ENCODE peak calls at places on chromosome 9, in eight cellular contexts. L, R, S, X, F, B, N and D are unnamed samples.

GRCh38 chr9:134597041-134597913 is 44.3 kb upstream of the COL5A1 start:
- DNase-seq in S (no peak), B (no peak), N (peak; percentile 28), F (peak; percentile 27), L (no peak), R (no peak), X (peak; percentile 62), D (no peak)

GRCh38 chr9:113996531-113997001 is 81.5 kb downstream of the AMBP start:
- DNase-seq in X (no peak), N (no peak), B (peak; percentile 61), R (peak; percentile 19), F (no peak), S (no peak), L (no peak), D (no peak)

GRCh38 chr9:137192859-137193258 is 4.4 kb downstream of the SSNA1 start:
- DNase-seq in L (no peak), R (no peak), X (no peak), S (no peak), N (no peak), F (no peak), B (no peak), D (no peak)

GRCh38 chr9:99235874-99236627 is 14.0 kb downstream of the SEC61B start:
- DNase-seq in X (no peak), B (no peak), N (peak; percentile 88), S (no peak), L (no peak), F (no peak), R (no peak), D (no peak)

GRCh38 chr9:136061405-136061804 is 33.7 kb downstream of the NACC2 start:
- DNase-seq in F (no peak), R (no peak), X (peak; percentile 49), S (no peak), B (no peak), L (no peak), N (no peak), D (peak; percentile 8)

GRCh38 chr9:1875921-1876448 is 139.2 kb upstream of the SMARCA2 start:
- DNase-seq in F (no peak), X (no peak), N (peak; percentile 93), L (no peak), R (no peak), S (no peak), B (peak; percentile 72), D (no peak)

GRCh38 chr9:33135086-33135958 is 31.8 kb downstream of the B4GALT1 start:
- DNase-seq in S (no peak), R (no peak), N (no peak), L (peak; percentile 81), X (no peak), B (peak; percentile 79), F (peak; percentile 16), D (no peak)

GRCh38 chr9:70593241-70593640 is 178.8 kb upstream of the KLF9 start:
- DNase-seq in S (no peak), N (no peak), X (no peak), F (no peak), B (no peak), R (no peak), L (no peak), D (no peak)

GRCh38 chr9:37412431-37413151 is 9.9 kb upstream of the GRHPR start:
- DNase-seq in R (no peak), F (no peak), B (no peak), S (no peak), N (no peak), X (no peak), L (no peak), D (peak; percentile 81)

GRCh38 chr9:108609227-108609894 is 246.4 kb downstream of the ACTL7B start:
- DNase-seq in X (no peak), N (no peak), B (no peak), L (no peak), R (no peak), F (no peak), S (no peak), D (no peak)

GRCh38 chr9:134624827-134625181 is 16.8 kb upstream of the COL5A1 start:
- DNase-seq in S (no peak), L (no peak), F (peak; percentile 85), X (peak; percentile 45), N (no peak), R (no peak), B (peak; percentile 20), D (no peak)

GRCh38 chr9:107286057-107286456 is 3.0 kb downstream of the RAD23B start:
- DNase-seq in R (no peak), B (no peak), L (no peak), F (no peak), S (no peak), X (no peak), N (no peak), D (no peak)

GRCh38 chr9:137648396-137648795 is 29.6 kb downstream of the EHMT1 start:
- DNase-seq in X (no peak), N (no peak), R (no peak), B (peak; percentile 4), L (no peak), F (no peak), S (no peak), D (no peak)

GRCh38 chr9:135137398-135137832 is 49.9 kb downstream of the OLFM1 start:
- DNase-seq in S (no peak), R (no peak), L (no peak), N (no peak), B (no peak), F (no peak), X (no peak), D (no peak)

GRCh38 chr9:110135858-110136257 is 72.1 kb downstream of the C9orf152 start:
- DNase-seq in L (no peak), R (no peak), X (no peak), B (no peak), S (no peak), F (no peak), N (no peak), D (no peak)

GRCh38 chr9:76370656-76371055 is 23.6 kb downstream of the RFK start:
- DNase-seq in S (no peak), L (no peak), B (no peak), N (no peak), F (no peak), X (no peak), R (no peak), D (no peak)

GRCh38 chr9:17018540-17019196 is 116.2 kb upstream of the CNTLN start:
- DNase-seq in R (no peak), B (no peak), S (no peak), F (no peak), L (no peak), X (no peak), N (peak; percentile 21), D (no peak)

GRCh38 chr9:17013010-17013409 is 121.8 kb upstream of the CNTLN start:
- DNase-seq in S (no peak), N (no peak), B (no peak), L (no peak), F (no peak), R (no peak), X (no peak), D (no peak)

GRCh38 chr9:17021379-17021970 is 113.4 kb upstream of the CNTLN start:
- DNase-seq in X (no peak), B (no peak), F (no peak), L (no peak), S (no peak), R (no peak), N (no peak), D (no peak)

GRCh38 chr9:17019398-17019797 is 115.4 kb upstream of the CNTLN start:
- DNase-seq in R (no peak), N (no peak), F (no peak), X (no peak), S (no peak), L (no peak), B (no peak), D (no peak)

GRCh38 chr9:17018001-17018491 is 116.8 kb upstream of the CNTLN start:
- DNase-seq in S (no peak), F (peak; percentile 7), B (no peak), R (no peak), L (peak; percentile 19), N (no peak), X (peak; percentile 31), D (peak; percentile 89)
- H3K4me3 ChIP-seq in S (no peak overlapping the region), F (no peak overlapping the region), B (no peak overlapping the region), R (no peak overlapping the region), L (no peak overlapping the region), N (no peak overlapping the region), X (no peak overlapping the region), D (peak overlapping the region; percentile 35)

DNA sequence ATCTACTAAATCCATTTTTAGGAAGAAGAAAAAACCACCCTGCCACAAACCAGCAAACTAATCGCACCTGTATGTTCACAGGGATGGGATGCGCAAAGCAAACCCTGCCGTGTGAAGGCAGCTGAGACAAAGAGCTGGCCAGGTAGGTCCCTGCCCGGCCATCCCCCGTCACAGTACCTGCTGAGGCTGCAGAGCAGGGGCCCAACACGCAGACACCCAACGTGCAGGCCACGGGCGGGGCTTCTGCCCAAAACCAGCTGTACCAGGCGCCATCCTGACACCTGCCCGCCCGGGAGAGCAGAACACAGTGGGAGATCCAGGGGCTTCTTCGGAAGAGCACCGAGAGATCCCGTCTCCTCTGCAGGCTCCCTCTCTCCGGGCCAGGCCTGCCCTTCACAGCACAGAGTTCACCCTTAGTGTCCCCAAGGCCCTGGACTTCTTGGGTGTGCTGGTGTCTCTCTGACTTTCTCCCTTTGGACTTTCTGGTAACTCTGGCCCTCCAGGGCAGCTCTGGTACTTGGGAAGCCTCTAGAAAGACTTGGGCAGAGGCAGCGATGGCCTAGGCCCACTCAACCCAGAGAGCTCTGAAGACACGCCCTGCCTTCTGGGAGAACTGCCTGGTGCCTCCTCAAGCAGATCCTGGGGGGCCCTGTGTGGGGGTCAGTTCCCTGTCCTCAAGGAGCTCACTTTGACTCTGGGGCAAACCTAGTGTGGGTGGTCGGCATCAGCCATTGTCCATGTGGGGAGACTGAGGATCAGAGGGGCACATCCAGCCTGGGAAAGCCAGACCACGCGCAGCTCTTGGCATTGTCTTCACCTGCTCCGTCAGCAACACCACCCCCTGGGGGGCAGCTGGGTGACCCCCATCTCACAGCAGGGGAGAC is 28.3 kb downstream of the ABO start:
- DNase-seq in R (no peak), F (no peak), L (no peak), X (no peak), B (no peak), S (no peak), N (no peak), D (no peak)
- H3K27ac ChIP-seq in R (no peak overlapping the region), F (no peak overlapping the region), L (no peak overlapping the region), X (no peak overlapping the region), B (no peak overlapping the region), S (no peak overlapping the region), N (no peak overlapping the region), D (no peak overlapping the region)

GRCh38 chr9:120869360-120869687 is 7.7 kb downstream of the PHF19 start:
- DNase-seq in S (no peak), B (no peak), N (no peak), X (no peak), F (no peak), L (no peak), R (no peak), D (no peak)
- TF ChIP-seq CTCF in S (no peak), B (no peak), N (no peak), X (no peak), F (no peak), L (no peak), R (no peak), D (no peak)

DNA sequence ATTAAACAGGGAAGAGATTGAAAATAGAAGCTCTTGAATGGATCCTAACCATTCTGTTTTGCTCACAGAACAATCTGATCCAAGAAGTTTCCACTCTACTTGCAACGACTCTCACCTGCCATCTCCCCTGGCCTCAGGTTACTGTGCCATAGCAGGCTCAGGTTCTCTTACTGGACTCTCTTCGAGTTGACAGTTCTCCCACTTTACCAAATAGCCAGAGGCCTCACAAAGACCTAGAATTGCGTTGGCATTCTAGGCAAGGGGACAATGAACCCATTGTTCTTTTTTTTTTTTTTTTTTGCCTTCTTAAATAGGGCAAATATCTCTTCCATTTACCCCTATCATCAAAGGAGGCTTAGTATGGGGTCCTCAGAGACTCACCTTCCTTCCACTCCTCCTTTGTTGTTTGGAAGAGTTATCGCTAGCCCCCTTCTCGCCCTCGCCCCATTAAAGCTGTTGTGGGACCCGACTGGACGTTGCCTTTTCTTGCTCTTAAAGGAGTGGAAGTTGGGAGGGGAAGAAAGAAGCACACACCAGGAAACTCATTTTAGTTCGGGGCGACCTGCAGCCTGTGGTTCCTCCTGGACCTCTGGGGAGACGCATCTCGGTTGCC is 688 bp upstream of the PLPPR1 start:
- DNase-seq in X (no peak), S (no peak), B (no peak), N (no peak), L (no peak), R (no peak), F (no peak), D (no peak)
- H3K4me3 ChIP-seq in X (peak overlapping the region; percentile 41), S (no peak overlapping the region), B (no peak overlapping the region), N (peak overlapping the region; percentile 92), L (no peak overlapping the region), R (peak overlapping the region; percentile 58), F (peak overlapping the region; percentile 57), D (peak overlapping the region; percentile 64)